ENCODE peak calls at places on chromosome 4, in ten cellular contexts. O, T, N, L, H, W, D, F, R and B are unnamed samples.

GRCh38 chr4:153916273-153916755 is 127.4 kb upstream of the SFRP2 start:
- DNase-seq in W (no peak), L (no peak), N (no peak), D (no peak), H (no peak), F (no peak), O (no peak), T (no peak), R (no peak), B (no peak)

GRCh38 chr4:93183589-93183988 is 645.0 kb upstream of the ATOH1 start:
- DNase-seq in F (no peak), O (no peak), T (no peak), W (no peak), R (no peak), N (no peak), L (no peak), H (no peak), D (no peak), B (no peak)

GRCh38 chr4:8871417-8872401 is at the start of gene HMX1:
- DNase-seq in T (no peak), D (no peak), W (peak), F (no peak), L (no peak), O (no peak), N (no peak), R (no peak), H (peak), B (no peak)

GRCh38 chr4:189033801-189034347 is 894.6 kb downstream of the TRIML1 start:
- DNase-seq in L (no peak), F (no peak), D (no peak), W (no peak), O (no peak), T (no peak), N (no peak), H (no peak), R (no peak), B (no peak)

GRCh38 chr4:76690091-76690905 is 207.6 kb downstream of the SOWAHB start:
- DNase-seq in W (no peak), H (no peak), T (no peak), N (no peak), R (no peak), O (no peak), D (peak), L (no peak), F (no peak), B (no peak)

GRCh38 chr4:70930530-70931256 is 28.5 kb downstream of the MOB1B start:
- DNase-seq in D (no peak), T (no peak), H (no peak), R (no peak), N (no peak), W (no peak), L (no peak), O (no peak), F (no peak), B (no peak)

GRCh38 chr4:158006973-158007372 is 165.9 kb downstream of the GASK1B start:
- DNase-seq in R (no peak), D (no peak), O (no peak), T (no peak), N (no peak), H (peak), L (no peak), F (no peak), W (no peak), B (no peak)

GRCh38 chr4:156889616-156890594 is 81.7 kb downstream of the PDGFC start:
- DNase-seq in L (no peak), R (no peak), H (peak), D (no peak), O (peak), F (no peak), T (no peak), W (peak), N (no peak), B (no peak)